ENCODE peak calls at places on chromosome 16, in ten cellular contexts. E is stomach, X is sigmoid colon, N is GM23338, B is breast epithelium, W is SK-N-SH, S is GM12891, T is HCT116, H is spleen, F is H1. L is an unnamed sample.

GRCh38 chr16:56551796-56552738 is 12.8 kb upstream of the MT4 start:
- DNase-seq in E (peak), X (peak), N (no peak), B (peak), W (no peak), S (no peak), T (no peak), H (no peak), F (no peak), L (peak)

GRCh38 chr16:66682271-66682670 is 14.3 kb downstream of the CMTM4 start:
- DNase-seq in E (no peak), X (no peak), N (no peak), B (no peak), W (no peak), S (no peak), T (no peak), H (no peak), F (no peak), L (no peak)

GRCh38 chr16:50557046-50557445 is 8.8 kb downstream of the NKD1 start:
- DNase-seq in E (no peak), X (no peak), N (no peak), B (no peak), W (no peak), S (no peak), T (no peak), H (no peak), F (no peak), L (no peak)

GRCh38 chr16:70478912-70479341 is 24.5 kb downstream of the FCSK start:
- DNase-seq in E (no peak), X (no peak), N (peak), B (no peak), W (no peak), S (no peak), T (no peak), H (no peak), F (no peak), L (no peak)

GRCh38 chr16:79653337-79654000 is 52.9 kb upstream of the MAF start:
- DNase-seq in E (no peak), X (no peak), N (no peak), B (no peak), W (peak), S (no peak), T (no peak), H (no peak), F (no peak), L (no peak)

GRCh38 chr16:12199524-12199923 is 223.0 kb downstream of the SNX29 start:
- DNase-seq in E (no peak), X (no peak), N (peak), B (no peak), W (no peak), S (no peak), T (no peak), H (no peak), F (no peak), L (no peak)

GRCh38 chr16:66199189-66199588 is 167.3 kb upstream of the CDH5 start:
- DNase-seq in E (no peak), X (no peak), N (no peak), B (no peak), W (no peak), S (no peak), T (no peak), H (no peak), F (no peak), L (no peak)

GRCh38 chr16:67055712-67056487 is 27.0 kb downstream of the CBFB start:
- DNase-seq in E (no peak), X (no peak), N (no peak), B (no peak), W (peak), S (peak), T (no peak), H (no peak), F (no peak), L (no peak)

GRCh38 chr16:30166202-30166902 is 17.1 kb upstream of the CORO1A start:
- DNase-seq in E (no peak), X (no peak), N (no peak), B (no peak), W (no peak), S (peak), T (no peak), H (peak), F (no peak), L (no peak)

GRCh38 chr16:73289232-73289631 is 241.3 kb upstream of the ZFHX3 start:
- DNase-seq in E (no peak), X (no peak), N (no peak), B (no peak), W (no peak), S (peak), T (no peak), H (no peak), F (no peak), L (no peak)

GRCh38 chr16:47129755-47130435 is 13.8 kb downstream of the NETO2 start:
- DNase-seq in E (no peak), X (no peak), N (peak), B (no peak), W (no peak), S (no peak), T (no peak), H (no peak), F (no peak), L (no peak)

GRCh38 chr16:76535-77272 is 1.3 kb upstream of the MPG start:
- DNase-seq in E (peak), X (peak), N (no peak), B (no peak), W (no peak), S (no peak), T (no peak), H (no peak), F (no peak), L (no peak)

GRCh38 chr16:79770244-79771064 is 169.9 kb upstream of the MAF start:
- DNase-seq in E (peak), X (peak), N (peak), B (peak), W (peak), S (peak), T (no peak), H (peak), F (peak), L (peak)

GRCh38 chr16:14562691-14563491 is 67.2 kb downstream of the PARN start:
- DNase-seq in E (peak), X (peak), N (peak), B (no peak), W (no peak), S (no peak), T (no peak), H (no peak), F (no peak), L (peak)

GRCh38 chr16:73176577-73177013 is 128.7 kb upstream of the ZFHX3 start:
- DNase-seq in E (no peak), X (no peak), N (no peak), B (no peak), W (no peak), S (no peak), T (peak), H (no peak), F (no peak), L (no peak)

GRCh38 chr16:68235882-68236803 is at the start of gene ESRP2:
- DNase-seq in E (peak), X (peak), N (peak), B (peak), W (peak), S (peak), T (peak), H (peak), F (peak), L (peak)

GRCh38 chr16:80174416-80174815 is 366.4 kb upstream of the DYNLRB2 start:
- DNase-seq in E (no peak), X (no peak), N (no peak), B (no peak), W (no peak), S (no peak), T (no peak), H (no peak), F (no peak), L (no peak)

GRCh38 chr16:13108126-13108525 is 206.7 kb downstream of the SHISA9 start:
- DNase-seq in E (no peak), X (no peak), N (no peak), B (no peak), W (no peak), S (no peak), T (no peak), H (no peak), F (no peak), L (no peak)

GRCh38 chr16:71501562-71501961 is 12.4 kb upstream of the ZNF19 start:
- DNase-seq in E (no peak), X (no peak), N (no peak), B (no peak), W (no peak), S (no peak), T (no peak), H (no peak), F (no peak), L (no peak)

GRCh38 chr16:57185446-57185944 is 344 bp downstream of the PSME3IP1 start:
- DNase-seq in E (peak), X (peak), N (peak), B (peak), W (peak), S (no peak), T (no peak), H (peak), F (no peak), L (peak)

GRCh38 chr16:68707341-68708152 is 29.5 kb upstream of the CDH1 start:
- DNase-seq in E (peak), X (no peak), N (peak), B (peak), W (no peak), S (no peak), T (peak), H (no peak), F (peak), L (peak)

GRCh38 chr16:75789237-75789636 is 62.9 kb upstream of the CPHXL start:
- DNase-seq in E (no peak), X (no peak), N (peak), B (no peak), W (peak), S (peak), T (peak), H (no peak), F (no peak), L (peak)

GRCh38 chr16:54846761-54847160 is 83.9 kb upstream of the IRX5 start:
- DNase-seq in E (no peak), X (no peak), N (no peak), B (no peak), W (no peak), S (no peak), T (no peak), H (no peak), F (no peak), L (peak)

GRCh38 chr16:945271-946047 is 25.3 kb downstream of the LMF1 start:
- DNase-seq in E (no peak), X (no peak), N (no peak), B (no peak), W (no peak), S (no peak), T (no peak), H (peak), F (no peak), L (no peak)

GRCh38 chr16:19094542-19095365 is 19.0 kb upstream of the ITPRIPL2 start:
- DNase-seq in E (peak), X (no peak), N (peak), B (no peak), W (no peak), S (no peak), T (peak), H (no peak), F (no peak), L (no peak)

GRCh38 chr16:75152635-75153034 is 4.3 kb downstream of the ZFP1 start:
- DNase-seq in E (no peak), X (no peak), N (no peak), B (no peak), W (no peak), S (no peak), T (no peak), H (no peak), F (no peak), L (no peak)

GRCh38 chr16:58670177-58670576 is 14.4 kb downstream of the SLC38A7 start:
- DNase-seq in E (no peak), X (no peak), N (no peak), B (no peak), W (no peak), S (no peak), T (no peak), H (no peak), F (no peak), L (no peak)

GRCh38 chr16:726438-727290 is at the start of the genes CCDC78 and HAGHL:
- DNase-seq in E (peak), X (peak), N (peak), B (no peak), W (peak), S (peak), T (no peak), H (peak), F (peak), L (peak)

GRCh38 chr16:12613131-12613991 is 190.3 kb downstream of the CPPED1 start:
- DNase-seq in E (no peak), X (no peak), N (peak), B (no peak), W (no peak), S (no peak), T (peak), H (no peak), F (no peak), L (no peak)

GRCh38 chr16:73140944-73141343 is 93.0 kb upstream of the ZFHX3 start:
- DNase-seq in E (no peak), X (no peak), N (no peak), B (no peak), W (no peak), S (no peak), T (no peak), H (no peak), F (no peak), L (no peak)

GRCh38 chr16:3074860-3075545 is 9.6 kb downstream of the IL32 start:
- DNase-seq in E (peak), X (no peak), N (no peak), B (no peak), W (no peak), S (peak), T (no peak), H (peak), F (no peak), L (no peak)

GRCh38 chr16:85520853-85521736 is 92.0 kb upstream of the GSE1 start:
- DNase-seq in E (peak), X (peak), N (no peak), B (peak), W (no peak), S (no peak), T (peak), H (no peak), F (no peak), L (peak)

GRCh38 chr16:88781140-88782077 is 3.6 kb downstream of the PIEZO1 start:
- DNase-seq in E (no peak), X (no peak), N (no peak), B (no peak), W (no peak), S (no peak), T (no peak), H (peak), F (no peak), L (no peak)
- TF ChIP-seq POLR2AphosphoS5 in E (no peak), X (no peak), N (no peak), B (no peak), W (no peak), S (no peak), T (no peak), H (peak), F (no peak), L (no peak)

GRCh38 chr16:51701025-51701424 is 550.0 kb upstream of the SALL1 start:
- DNase-seq in E (no peak), X (no peak), N (no peak), B (no peak), W (no peak), S (no peak), T (no peak), H (no peak), F (no peak), L (no peak)

GRCh38 chr16:51697454-51697853 is 546.4 kb upstream of the SALL1 start:
- DNase-seq in E (no peak), X (no peak), N (no peak), B (no peak), W (no peak), S (no peak), T (no peak), H (no peak), F (no peak), L (no peak)

GRCh38 chr16:51698647-51699046 is 547.6 kb upstream of the SALL1 start:
- DNase-seq in E (no peak), X (no peak), N (no peak), B (no peak), W (no peak), S (no peak), T (no peak), H (no peak), F (no peak), L (no peak)
- TF ChIP-seq POLR2AphosphoS5 in E (no peak), X (no peak), N (no peak), B (no peak), W (no peak), S (no peak), T (no peak), H (no peak), F (no peak), L (no peak)

GRCh38 chr16:10324210-10324609 is 61.7 kb upstream of the ATF7IP2 start:
- DNase-seq in E (no peak), X (no peak), N (no peak), B (no peak), W (no peak), S (no peak), T (no peak), H (no peak), F (no peak), L (no peak)

GRCh38 chr16:10323528-10323869 is 62.4 kb upstream of the ATF7IP2 start:
- DNase-seq in E (no peak), X (no peak), N (no peak), B (no peak), W (no peak), S (no peak), T (no peak), H (no peak), F (no peak), L (no peak)

GRCh38 chr16:10321407-10322397 is 64.2 kb upstream of the ATF7IP2 start:
- DNase-seq in E (no peak), X (no peak), N (no peak), B (no peak), W (no peak), S (no peak), T (no peak), H (no peak), F (no peak), L (no peak)

GRCh38 chr16:10325783-10326543 is 59.9 kb upstream of the ATF7IP2 start:
- DNase-seq in E (no peak), X (no peak), N (no peak), B (no peak), W (no peak), S (no peak), T (no peak), H (no peak), F (no peak), L (no peak)

DNA sequence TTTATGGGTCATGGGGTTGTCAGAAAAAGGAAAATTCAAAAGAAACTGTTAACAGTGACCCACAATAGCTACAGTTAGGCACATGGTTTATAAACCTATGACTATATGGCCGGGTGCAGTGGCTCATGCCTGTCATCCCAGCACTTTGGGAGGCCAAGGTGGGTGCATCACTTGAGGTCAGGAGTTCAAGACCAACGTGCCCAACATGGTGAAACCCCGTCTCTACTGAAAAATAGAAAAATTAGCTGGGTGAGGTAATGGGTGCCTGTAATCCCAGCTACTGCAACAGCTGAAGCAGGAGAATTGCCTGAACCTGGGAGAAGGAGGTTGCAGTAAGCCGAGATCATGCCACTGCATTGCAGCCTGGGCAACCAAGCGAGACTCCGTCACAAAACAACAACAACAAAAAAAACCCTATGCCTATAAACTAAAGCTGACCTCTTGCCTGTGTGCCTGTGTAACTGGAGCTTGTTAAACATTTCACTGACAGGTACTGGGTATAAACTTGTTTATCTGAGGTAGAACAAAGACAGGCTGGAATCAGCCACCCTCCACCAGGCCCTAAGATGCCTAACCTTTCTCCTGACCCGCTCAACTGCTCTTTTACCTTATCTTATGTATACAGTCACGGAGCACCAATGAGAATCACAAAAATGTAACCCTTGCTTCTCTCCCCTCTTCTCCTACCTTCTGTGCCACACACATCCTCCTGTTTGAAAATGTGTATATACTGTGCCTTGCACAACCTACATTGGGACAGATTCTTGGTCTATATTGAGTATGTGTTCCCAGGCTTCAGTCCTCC is 62.9 kb upstream of the ATF7IP2 start:
- DNase-seq in E (no peak), X (no peak), N (no peak), B (no peak), W (no peak), S (no peak), T (no peak), H (no peak), F (no peak), L (no peak)
- TF ChIP-seq POLR2AphosphoS5 in E (no peak), X (no peak), N (no peak), B (no peak), W (no peak), S (no peak), T (no peak), H (no peak), F (no peak), L (no peak)

DNA sequence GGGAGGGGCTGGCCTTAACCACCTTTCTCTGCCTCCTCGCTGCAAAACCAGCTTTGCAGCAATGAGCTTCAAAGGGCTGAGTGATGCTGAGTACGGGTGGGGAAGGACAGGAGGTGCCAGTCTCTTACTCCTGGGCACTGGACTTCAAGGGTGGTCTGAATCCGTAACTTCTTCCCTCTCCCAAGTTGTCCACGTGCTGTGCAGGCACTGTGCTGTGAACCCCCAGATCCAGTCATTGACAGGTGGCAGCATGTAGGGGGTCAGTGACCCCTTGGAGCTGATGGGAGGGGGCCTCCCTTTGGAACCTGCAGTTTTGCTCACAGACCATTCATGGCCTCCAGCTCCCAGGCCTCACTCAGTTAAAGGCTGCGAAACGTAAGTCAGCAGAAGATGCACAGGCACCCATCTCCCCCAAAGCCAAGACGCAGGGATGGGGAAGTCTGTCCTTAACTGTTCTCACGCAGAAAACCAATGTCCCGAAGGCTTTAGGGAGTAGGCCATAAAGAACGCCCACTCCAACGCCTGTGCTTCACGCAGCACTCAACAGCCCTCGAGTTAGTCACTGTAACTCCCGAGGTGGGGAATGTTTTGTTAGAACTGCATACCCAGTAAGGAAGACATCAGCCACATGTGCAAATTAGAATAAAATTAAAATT is 7.9 kb downstream of the LITAFD start:
- DNase-seq in E (no peak), X (no peak), N (no peak), B (no peak), W (no peak), S (no peak), T (no peak), H (peak), F (no peak), L (no peak)
- TF ChIP-seq POLR2AphosphoS5 in E (no peak), X (no peak), N (no peak), B (no peak), W (no peak), S (no peak), T (no peak), H (no peak), F (peak), L (no peak)